ENCODE peak calls at places on chromosomes 13 and 19, in six cellular contexts. One of them, this sample, is unnamed. For H3K9me3 and H3K4me1, the result is how much of the 10 kb centered on the place peaks cover.

GRCh38 chr13:66665991-66666390 is 564.1 kb downstream of the PCDH9 start:
- DNase-seq in K562: no peak
- DNase-seq in fibroblast of lung: peak
- DNase-seq in keratinocyte: no peak
- DNase-seq in heart right ventricle: no peak
- DNase-seq in IMR-90: peak
- DNase-seq in this sample: peak

GRCh38 chr19:3065675-3066357 is 3.5 kb upstream of the TLE5 start:
- DNase-seq in keratinocyte: no peak
- DNase-seq in heart right ventricle: no peak
- DNase-seq in K562: no peak
- DNase-seq in IMR-90: no peak
- DNase-seq in fibroblast of lung: no peak
- DNase-seq in this sample: peak

GRCh38 chr19:48660854-48661731 is 11.7 kb downstream of the NTN5 start:
- DNase-seq in keratinocyte: no peak
- DNase-seq in fibroblast of lung: peak
- DNase-seq in IMR-90: peak
- DNase-seq in K562: peak
- DNase-seq in heart right ventricle: peak
- DNase-seq in this sample: peak

GRCh38 chr13:52669677-52670076 is 17.0 kb downstream of the SUGT1 start:
- DNase-seq in heart right ventricle: no peak
- DNase-seq in K562: no peak
- DNase-seq in IMR-90: no peak
- DNase-seq in fibroblast of lung: no peak
- DNase-seq in keratinocyte: no peak
- DNase-seq in this sample: no peak

GRCh38 chr13:86585826-86586225 is 786.6 kb upstream of the SLITRK6 start:
- DNase-seq in heart right ventricle: peak
- DNase-seq in IMR-90: peak
- DNase-seq in fibroblast of lung: peak
- DNase-seq in K562: no peak
- DNase-seq in keratinocyte: no peak
- DNase-seq in this sample: no peak

GRCh38 chr19:31350033-31350692 is 927 bp upstream of the TSHZ3 start:
- DNase-seq in keratinocyte: no peak
- DNase-seq in IMR-90: no peak
- DNase-seq in heart right ventricle: peak
- DNase-seq in K562: peak
- DNase-seq in fibroblast of lung: no peak
- DNase-seq in this sample: peak

GRCh38 chr19:10277795-10278583 is 7.1 kb downstream of the ICAM1 start:
- DNase-seq in heart right ventricle: no peak
- DNase-seq in K562: no peak
- DNase-seq in keratinocyte: no peak
- DNase-seq in fibroblast of lung: no peak
- DNase-seq in IMR-90: no peak
- DNase-seq in this sample: no peak

GRCh38 chr19:35755550-35756371 is 1.1 kb downstream of the HSPB6 start:
- DNase-seq in fibroblast of lung: no peak
- DNase-seq in heart right ventricle: peak
- DNase-seq in IMR-90: peak
- DNase-seq in keratinocyte: no peak
- DNase-seq in K562: no peak
- DNase-seq in this sample: no peak

GRCh38 chr13:33937373-33938087 is 119.6 kb downstream of the RFC3 start:
- DNase-seq in heart right ventricle: no peak
- DNase-seq in keratinocyte: no peak
- DNase-seq in IMR-90: no peak
- DNase-seq in fibroblast of lung: peak
- DNase-seq in K562: no peak
- DNase-seq in this sample: peak

GRCh38 chr19:35153701-35154534 is 617 bp upstream of the FXYD5 start:
- DNase-seq in heart right ventricle: no peak
- DNase-seq in fibroblast of lung: peak
- DNase-seq in K562: peak
- DNase-seq in IMR-90: no peak
- DNase-seq in keratinocyte: no peak
- DNase-seq in this sample: no peak

GRCh38 chr19:2548966-2549365 is 73.0 kb downstream of the GADD45B start:
- DNase-seq in K562: no peak
- DNase-seq in heart right ventricle: no peak
- DNase-seq in fibroblast of lung: no peak
- DNase-seq in IMR-90: no peak
- DNase-seq in keratinocyte: no peak
- DNase-seq in this sample: no peak

GRCh38 chr19:23822735-23823134 is 64.0 kb upstream of the ZNF681 start:
- DNase-seq in IMR-90: no peak
- DNase-seq in K562: no peak
- DNase-seq in heart right ventricle: no peak
- DNase-seq in keratinocyte: no peak
- DNase-seq in fibroblast of lung: no peak
- DNase-seq in this sample: no peak

GRCh38 chr13:74118328-74118727 is 15.9 kb downstream of the KLF12 start:
- DNase-seq in K562: no peak
- DNase-seq in IMR-90: no peak
- DNase-seq in keratinocyte: no peak
- DNase-seq in heart right ventricle: no peak
- DNase-seq in fibroblast of lung: no peak
- DNase-seq in this sample: no peak

DNA sequence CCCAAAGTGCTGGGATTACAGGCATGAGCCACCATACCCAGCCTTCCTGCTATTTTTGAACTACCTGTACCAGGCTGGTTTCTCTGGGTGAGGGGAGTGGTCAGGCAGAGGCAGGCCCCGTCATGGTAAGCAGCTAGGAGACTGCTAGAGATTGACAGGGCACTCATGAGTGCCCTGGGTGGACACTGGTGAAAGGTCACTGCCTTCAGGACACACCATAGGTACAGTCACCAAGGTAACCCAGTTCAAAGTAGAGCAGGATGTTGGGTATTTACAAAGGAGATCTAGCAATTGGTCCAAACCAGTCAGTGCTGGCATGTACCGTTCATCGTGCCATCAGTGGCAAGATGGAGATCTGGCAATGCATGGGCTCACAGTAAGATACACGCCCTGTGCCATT is 25.5 kb downstream of the DPRX start:
- DNase-seq in heart right ventricle: no peak
- DNase-seq in keratinocyte: no peak
- DNase-seq in IMR-90: no peak
- DNase-seq in fibroblast of lung: no peak
- DNase-seq in K562: no peak
- DNase-seq in this sample: no peak
- H3K9me3 ChIP-seq in heart right ventricle: under half
- H3K9me3 ChIP-seq in keratinocyte: under half
- H3K9me3 ChIP-seq in IMR-90: under half
- H3K9me3 ChIP-seq in fibroblast of lung: under half
- H3K9me3 ChIP-seq in K562: under half
- H3K9me3 ChIP-seq in this sample: under half

GRCh38 chr13:40586886-40587285 is 79.6 kb downstream of the FOXO1 start:
- DNase-seq in IMR-90: no peak
- DNase-seq in fibroblast of lung: no peak
- DNase-seq in keratinocyte: no peak
- DNase-seq in K562: no peak
- DNase-seq in heart right ventricle: no peak
- DNase-seq in this sample: no peak
- H3K4me1 ChIP-seq in IMR-90: under half
- H3K4me1 ChIP-seq in fibroblast of lung: under half
- H3K4me1 ChIP-seq in keratinocyte: under half
- H3K4me1 ChIP-seq in K562: under half
- H3K4me1 ChIP-seq in heart right ventricle: half or more
- H3K4me1 ChIP-seq in this sample: under half

GRCh38 chr13:109784590-109785140 is 1.7 kb downstream of the IRS2 start:
- DNase-seq in K562: no peak
- DNase-seq in fibroblast of lung: peak
- DNase-seq in heart right ventricle: peak
- DNase-seq in IMR-90: peak
- DNase-seq in keratinocyte: no peak
- DNase-seq in this sample: no peak
- H3K4me3 ChIP-seq in K562: no peak
- H3K4me3 ChIP-seq in fibroblast of lung: peak
- H3K4me3 ChIP-seq in heart right ventricle: peak
- H3K4me3 ChIP-seq in IMR-90: peak
- H3K4me3 ChIP-seq in keratinocyte: peak
- H3K4me3 ChIP-seq in this sample: no peak

GRCh38 chr19:22807061-22807835 is 23.3 kb upstream of the ZNF99 start:
- DNase-seq in heart right ventricle: no peak
- DNase-seq in keratinocyte: no peak
- DNase-seq in K562: no peak
- DNase-seq in fibroblast of lung: no peak
- DNase-seq in IMR-90: no peak
- DNase-seq in this sample: no peak
- H3K9me3 ChIP-seq in heart right ventricle: under half
- H3K9me3 ChIP-seq in keratinocyte: under half
- H3K9me3 ChIP-seq in K562: under half
- H3K9me3 ChIP-seq in fibroblast of lung: under half
- H3K9me3 ChIP-seq in IMR-90: under half
- H3K9me3 ChIP-seq in this sample: under half

GRCh38 chr13:98481511-98481951 is 95.4 kb downstream of the STK24 start:
- DNase-seq in IMR-90: peak
- DNase-seq in fibroblast of lung: no peak
- DNase-seq in heart right ventricle: no peak
- DNase-seq in keratinocyte: no peak
- DNase-seq in K562: no peak
- DNase-seq in this sample: peak

GRCh38 chr13:98478134-98479129 is 98.5 kb downstream of the STK24 start:
- DNase-seq in IMR-90: peak
- DNase-seq in fibroblast of lung: peak
- DNase-seq in heart right ventricle: no peak
- DNase-seq in K562: peak
- DNase-seq in keratinocyte: no peak
- DNase-seq in this sample: no peak

GRCh38 chr13:98476538-98476966 is 100.4 kb downstream of the STK24 start:
- DNase-seq in fibroblast of lung: peak
- DNase-seq in IMR-90: peak
- DNase-seq in keratinocyte: peak
- DNase-seq in heart right ventricle: no peak
- DNase-seq in K562: peak
- DNase-seq in this sample: no peak

GRCh38 chr13:98480915-98481510 is 95.9 kb downstream of the STK24 start:
- DNase-seq in keratinocyte: no peak
- DNase-seq in heart right ventricle: no peak
- DNase-seq in IMR-90: peak
- DNase-seq in fibroblast of lung: peak
- DNase-seq in K562: peak
- DNase-seq in this sample: peak

DNA sequence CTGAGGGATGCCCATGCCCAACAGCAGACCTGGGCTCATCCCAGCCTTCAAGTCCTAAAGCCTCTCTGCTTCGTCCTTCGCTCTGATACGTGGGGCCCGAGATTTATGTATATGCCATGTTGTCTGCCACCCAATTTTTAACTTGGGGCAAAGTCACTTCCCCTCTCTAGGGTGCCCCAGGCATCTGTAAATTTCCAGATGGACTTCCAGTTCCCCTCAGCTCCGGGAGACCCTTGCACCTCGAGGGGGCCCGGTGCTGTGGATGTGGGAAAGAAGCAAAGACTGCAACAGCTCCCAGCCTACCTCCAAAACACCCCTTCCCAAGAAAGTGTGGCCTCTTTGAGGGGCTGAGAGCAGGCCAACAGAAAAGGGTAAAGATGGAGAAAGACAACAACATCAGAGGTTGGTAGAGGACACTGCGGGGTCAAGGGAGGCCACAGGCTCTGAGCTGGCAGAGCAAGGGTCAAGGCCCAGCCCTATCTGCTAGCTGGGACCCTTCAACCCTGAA is 97.4 kb downstream of the STK24 start:
- DNase-seq in keratinocyte: no peak
- DNase-seq in IMR-90: no peak
- DNase-seq in fibroblast of lung: no peak
- DNase-seq in K562: no peak
- DNase-seq in heart right ventricle: no peak
- DNase-seq in this sample: no peak
- H3K4me1 ChIP-seq in keratinocyte: under half
- H3K4me1 ChIP-seq in IMR-90: under half
- H3K4me1 ChIP-seq in fibroblast of lung: under half
- H3K4me1 ChIP-seq in K562: half or more
- H3K4me1 ChIP-seq in heart right ventricle: half or more
- H3K4me1 ChIP-seq in this sample: under half